ENCODE peak calls at places on chromosome 1, in six cellular contexts. Z is stimulated activated CD8-positive, alpha-beta memory T cell treated with anti-CD3 and anti-CD28 coated beads, Interleukin-4, amount 100 ng/mL, for 24 hours; T is glomerular endothelial cell; E is astrocyte of the spinal cord; A is GM20000; O is transverse colon. R is an unnamed sample.

GRCh38 chr1:42152119-42152518 is 1.1 kb upstream of the GUCA2B start:
- DNase-seq in A (no peak), E (no peak), T (no peak), O (peak), Z (no peak), R (no peak)

GRCh38 chr1:114040273-114041043 is 61.2 kb downstream of the OLFML3 start:
- DNase-seq in E (no peak), A (no peak), T (no peak), O (no peak), Z (no peak), R (peak)

GRCh38 chr1:180695282-180695681 is 63.5 kb downstream of the XPR1 start:
- DNase-seq in Z (no peak), E (no peak), T (no peak), O (no peak), A (no peak), R (no peak)

GRCh38 chr1:204465469-204466415 is 28.9 kb downstream of the PIK3C2B start:
- DNase-seq in Z (no peak), A (peak), O (no peak), E (no peak), T (no peak), R (no peak)

GRCh38 chr1:233704882-233705723 is 91.2 kb downstream of the KCNK1 start:
- DNase-seq in E (no peak), T (no peak), A (no peak), O (no peak), Z (no peak), R (no peak)

GRCh38 chr1:180262628-180263488 is 32.8 kb downstream of the LHX4 start:
- DNase-seq in T (no peak), A (no peak), O (no peak), E (no peak), Z (no peak), R (peak)

GRCh38 chr1:14363191-14363590 is 235.3 kb upstream of the KAZN start:
- DNase-seq in Z (no peak), T (no peak), A (no peak), E (no peak), O (no peak), R (no peak)

GRCh38 chr1:206965781-206966180 is 4.5 kb downstream of the FCAMR start:
- DNase-seq in A (no peak), Z (no peak), O (no peak), T (no peak), E (no peak), R (no peak)

GRCh38 chr1:38009088-38009840 is 3.3 kb upstream of the UTP11 start:
- DNase-seq in T (no peak), A (no peak), O (no peak), Z (no peak), E (peak), R (peak)

GRCh38 chr1:201228011-201228983 is 37.7 kb downstream of the IGFN1 start:
- DNase-seq in T (no peak), E (no peak), O (no peak), A (no peak), Z (no peak), R (no peak)